ENCODE peak calls at places on chromosomes 5 and 9, in four cellular contexts. R, W, B and H are unnamed samples.

GRCh38 chr9:102499468-102499867 is 495.7 kb upstream of the CYLC2 start:
- DNase-seq in R (no peak), W (no peak), B (no peak), H (no peak)

GRCh38 chr9:131405858-131406566 is 12.1 kb downstream of the PRRC2B start:
- DNase-seq in R (no peak), W (no peak), B (no peak), H (no peak)

GRCh38 chr9:5800969-5801738 is 31.8 kb downstream of the ERMP1 start:
- DNase-seq in R (no peak), W (peak; percentile 26), B (no peak), H (no peak)

GRCh38 chr5:134138416-134139376 is 24.2 kb downstream of the TCF7 start:
- DNase-seq in R (no peak), W (peak; percentile 8), B (no peak), H (peak; percentile 4)

GRCh38 chr5:159915913-159916840 is at the start of gene ADRA1B:
- DNase-seq in R (peak; percentile 62), W (peak; percentile 40), B (peak; percentile 21), H (peak; percentile 71)

GRCh38 chr5:164345173-164345572 is 839.8 kb downstream of the MAT2B start:
- DNase-seq in R (peak; percentile 59), W (peak; percentile 13), B (no peak), H (peak; percentile 43)

GRCh38 chr9:14722391-14723035 is at the start of gene CER1:
- DNase-seq in R (no peak), W (no peak), B (no peak), H (no peak)

GRCh38 chr5:83035373-83036170 is 41.6 kb downstream of the TMEM167A start:
- DNase-seq in R (peak; percentile 82), W (peak; percentile 14), B (no peak), H (peak; percentile 73)

GRCh38 chr9:35618854-35619799 is 914 bp upstream of the CD72 start:
- DNase-seq in R (no peak), W (no peak), B (no peak), H (no peak)

GRCh38 chr9:2356391-2356790 is 265.2 kb upstream of the VLDLR start:
- DNase-seq in R (no peak), W (no peak), B (no peak), H (no peak)

GRCh38 chr5:172771439-172772111 is 580 bp upstream of the DUSP1 start:
- DNase-seq in R (no peak), W (no peak), B (peak; percentile 44), H (no peak)

GRCh38 chr5:84729326-84729725 is 344.6 kb upstream of the EDIL3 start:
- DNase-seq in R (no peak), W (no peak), B (no peak), H (no peak)

GRCh38 chr5:143880178-143880577 is 68.2 kb downstream of the HMHB1 start:
- DNase-seq in R (no peak), W (peak; percentile 11), B (no peak), H (no peak)

GRCh38 chr9:103183569-103184191 is 188.5 kb downstream of the CYLC2 start:
- DNase-seq in R (no peak), W (no peak), B (no peak), H (peak; percentile 24)

DNA sequence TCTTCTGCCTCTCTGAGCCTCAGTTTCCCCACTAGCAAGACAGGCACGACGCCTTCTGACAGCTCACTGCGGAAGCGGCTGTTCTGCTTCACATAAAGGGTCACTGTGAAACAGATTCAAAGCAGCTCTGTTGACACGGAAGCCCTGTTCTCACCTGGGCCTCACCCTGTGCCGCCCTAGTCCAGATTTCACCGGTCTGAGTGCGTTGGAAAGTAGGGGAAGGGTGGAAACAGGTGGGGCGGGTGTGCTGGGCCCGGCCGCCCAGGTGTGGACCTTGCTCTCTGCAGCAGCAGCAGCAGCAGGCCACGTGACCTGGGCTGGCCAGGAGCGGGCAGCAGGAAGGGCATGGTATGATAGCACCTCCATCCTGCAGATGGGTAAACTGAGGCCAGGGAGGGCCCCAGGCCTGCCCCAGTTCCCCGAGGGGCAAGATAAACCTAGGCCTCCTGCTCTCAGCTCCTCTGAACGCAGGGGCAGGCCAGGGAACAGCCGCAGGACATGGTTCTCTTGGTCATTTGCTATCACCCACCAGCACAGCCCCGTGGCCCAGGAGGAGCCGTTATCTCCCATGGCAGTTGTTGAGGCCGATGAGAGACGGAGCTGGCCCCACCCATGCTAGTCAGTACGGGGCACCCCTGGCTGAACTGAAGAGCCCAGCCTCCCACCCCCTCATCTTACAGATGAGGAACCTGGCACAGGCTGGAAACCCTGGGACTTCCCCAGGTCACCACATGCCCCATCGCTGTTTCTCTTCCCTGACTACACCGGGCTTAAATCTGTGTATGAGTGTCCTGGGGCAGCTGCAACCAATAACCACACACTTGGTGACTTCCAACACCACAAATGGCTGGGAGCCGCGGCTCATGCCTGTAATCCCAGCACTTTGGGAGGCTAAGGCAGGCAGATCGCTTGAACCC is 12.1 kb downstream of the PTGES2 start:
- DNase-seq in R (no peak), W (peak; percentile 85), B (peak; percentile 95), H (no peak)
- TF ChIP-seq CTCF in R (no peak), W (no peak), B (no peak), H (no peak)

DNA sequence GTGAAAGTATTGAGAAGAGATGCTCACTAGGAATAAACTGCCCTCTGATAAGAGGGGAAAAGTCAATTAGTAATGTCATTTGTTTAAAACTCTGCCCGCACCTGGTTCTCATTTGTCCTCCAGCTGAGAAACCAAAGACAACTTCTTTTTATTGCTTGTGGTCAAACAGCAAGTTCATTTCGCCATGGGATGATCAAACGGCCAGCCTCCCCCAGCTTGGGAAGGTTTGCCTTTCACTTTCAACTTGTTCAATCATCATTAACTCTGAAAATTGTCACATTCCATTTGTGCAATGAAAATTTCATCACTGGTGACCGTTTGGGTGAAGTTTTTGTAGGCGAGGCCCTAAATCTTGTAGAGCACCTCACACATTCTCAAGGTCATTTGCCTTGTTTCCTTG is 117.8 kb downstream of the MARCHF3 start:
- DNase-seq in R (no peak), W (no peak), B (no peak), H (no peak)
- H3K4me3 ChIP-seq in R (no peak overlapping the region), W (no peak overlapping the region), B (no peak overlapping the region), H (no peak overlapping the region)

DNA sequence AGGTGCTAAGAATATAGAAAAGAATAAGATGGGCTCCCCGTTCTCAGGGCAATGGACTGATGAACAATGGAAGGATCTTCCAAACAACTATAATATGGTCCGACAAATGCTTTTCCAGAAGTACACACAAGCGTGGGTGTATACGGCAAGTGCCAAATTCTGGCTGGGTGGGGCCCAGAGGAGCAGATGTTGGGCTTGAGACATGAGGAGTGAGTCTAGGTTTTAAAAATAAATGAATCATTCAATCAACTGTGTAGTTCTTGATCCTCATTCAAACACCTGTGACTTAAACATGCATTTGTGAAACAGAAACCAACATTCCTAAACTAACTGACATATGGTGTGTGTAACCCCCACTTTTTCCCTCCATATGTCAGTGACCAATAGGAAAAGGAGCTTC is 47.9 kb downstream of the MFAP3 start:
- DNase-seq in R (no peak), W (no peak), B (no peak), H (peak; percentile 23)
- H3K27me3 ChIP-seq in R (no peaks in the 10 kb centered on the region), W (no peaks in the 10 kb centered on the region), B (peaks cover 27% of the 10 kb centered on the region), H (no peaks in the 10 kb centered on the region)

GRCh38 chr5:321726-322251 is 275 bp downstream of the AHRR start:
- DNase-seq in R (no peak), W (no peak), B (no peak), H (no peak)
- TF ChIP-seq CTCF in R (no peak), W (no peak), B (no peak), H (no peak)